ENCODE peak calls at places on chromosomes 13 and 19, in nine cellular contexts. O is PC-9, P is fibroblast of mammary gland, V is lower leg skin, X is upper lobe of right lung, M is astrocyte of the spinal cord, A is dorsolateral prefrontal cortex, F is A549, C is tibial nerve. H is an unnamed sample.

GRCh38 chr13:98475521-98475920 is 101.4 kb downstream of the STK24 start:
- DNase-seq in F (no peak), A (no peak), X (peak), O (no peak), P (no peak), M (no peak), V (peak), C (no peak), H (no peak)

GRCh38 chr19:55472463-55472862 is 4.0 kb upstream of the ZNF628 start:
- DNase-seq in P (peak), M (peak), V (no peak), O (peak), A (no peak), C (no peak), F (peak), X (no peak), H (no peak)

GRCh38 chr19:52527954-52528326 is 472 bp downstream of the ZNF808 start:
- DNase-seq in X (peak), M (peak), O (no peak), V (no peak), F (no peak), C (no peak), P (peak), A (no peak), H (no peak)

GRCh38 chr13:52786747-52787146 is 47.1 kb upstream of the CNMD start:
- DNase-seq in O (no peak), A (peak), V (no peak), M (no peak), P (no peak), C (no peak), X (no peak), F (no peak), H (no peak)

GRCh38 chr19:11194173-11194572 is 3.2 kb downstream of the KANK2 start:
- DNase-seq in O (no peak), F (no peak), C (no peak), A (no peak), P (no peak), M (no peak), V (no peak), X (no peak), H (no peak)

GRCh38 chr13:33146843-33147611 is 130.8 kb downstream of the KL start:
- DNase-seq in O (no peak), P (no peak), F (no peak), A (no peak), M (no peak), C (no peak), X (no peak), V (no peak), H (no peak)

GRCh38 chr13:39530996-39531395 is 72.0 kb downstream of the LHFPL6 start:
- DNase-seq in O (no peak), X (no peak), A (no peak), F (no peak), C (no peak), M (no peak), V (no peak), P (peak), H (no peak)

GRCh38 chr19:11382898-11383705 is 1.0 kb downstream of the EPOR start:
- DNase-seq in O (no peak), P (no peak), C (peak), M (no peak), X (peak), A (no peak), F (peak), V (peak), H (no peak)

GRCh38 chr13:95463516-95463915 is 89.0 kb upstream of the CLDN10 start:
- DNase-seq in C (no peak), P (peak), A (no peak), F (peak), V (no peak), X (no peak), M (no peak), O (no peak), H (no peak)

GRCh38 chr19:37909661-37910199 is 2.7 kb downstream of the SIPA1L3 start:
- DNase-seq in X (no peak), P (no peak), C (no peak), M (no peak), F (no peak), A (no peak), O (no peak), V (no peak), H (no peak)

GRCh38 chr13:51348069-51348967 is 8.8 kb downstream of the SERPINE3 start:
- DNase-seq in C (no peak), X (no peak), A (no peak), P (no peak), V (no peak), O (no peak), F (no peak), M (no peak), H (no peak)

GRCh38 chr19:36837525-36837901 is 674 bp downstream of the ZNF790 start:
- DNase-seq in M (no peak), C (no peak), A (no peak), X (no peak), P (peak), V (no peak), O (no peak), F (no peak), H (no peak)

GRCh38 chr19:11673608-11674041 is 65.1 kb downstream of the ZNF823 start:
- DNase-seq in F (peak), C (peak), X (peak), O (no peak), P (peak), V (peak), A (peak), M (peak), H (peak)

GRCh38 chr13:30037306-30037705 is 186.9 kb upstream of the UBL3 start:
- DNase-seq in O (no peak), V (no peak), M (peak), C (no peak), F (no peak), X (no peak), P (no peak), A (no peak), H (peak)

GRCh38 chr19:14536926-14537692 is 7.7 kb downstream of the TECR start:
- DNase-seq in A (no peak), X (peak), P (peak), M (no peak), O (peak), F (peak), C (no peak), V (peak), H (no peak)

GRCh38 chr13:44307255-44307654 is 66.4 kb upstream of the SERP2 start:
- DNase-seq in A (no peak), F (peak), C (no peak), O (no peak), M (peak), V (no peak), X (no peak), P (no peak), H (no peak)

GRCh38 chr13:95292622-95293021 is 8.6 kb downstream of the ABCC4 start:
- DNase-seq in O (no peak), M (no peak), A (no peak), F (no peak), P (no peak), V (no peak), C (no peak), X (no peak), H (no peak)

GRCh38 chr13:67353891-67354459 is 123.8 kb upstream of the PCDH9 start:
- DNase-seq in P (peak), V (no peak), F (no peak), C (no peak), A (no peak), M (peak), X (no peak), O (no peak), H (no peak)

GRCh38 chr19:30150626-30151025 is 208.6 kb downstream of the URI1 start:
- DNase-seq in P (no peak), O (no peak), M (no peak), X (no peak), F (no peak), C (no peak), A (no peak), V (no peak), H (no peak)

GRCh38 chr19:1471514-1472107 is 7.4 kb downstream of the C19orf25 start:
- DNase-seq in M (no peak), O (no peak), V (no peak), P (no peak), F (no peak), C (no peak), X (no peak), A (no peak), H (no peak)

GRCh38 chr13:32650705-32651311 is 64.6 kb downstream of the PDS5B start:
- DNase-seq in M (peak), C (peak), V (no peak), P (peak), X (no peak), A (no peak), O (peak), F (peak), H (peak)

GRCh38 chr19:43455321-43456113 is 9.9 kb downstream of the LYPD3 start:
- DNase-seq in C (no peak), A (no peak), V (no peak), O (peak), X (no peak), F (no peak), M (no peak), P (no peak), H (no peak)

GRCh38 chr19:34041922-34042521 is 130.3 kb upstream of the LSM14A start:
- DNase-seq in X (peak), F (peak), V (peak), M (peak), C (peak), O (no peak), A (peak), P (peak), H (no peak)

GRCh38 chr13:31767175-31767900 is 28.0 kb downstream of the RXFP2 start:
- DNase-seq in A (no peak), P (peak), O (no peak), F (no peak), C (peak), X (no peak), V (no peak), M (peak), H (peak)

GRCh38 chr19:6521718-6522646 is 8.8 kb upstream of the TNFSF9 start:
- DNase-seq in X (no peak), V (no peak), O (no peak), C (no peak), F (no peak), A (no peak), M (no peak), P (peak), H (no peak)

GRCh38 chr13:57630661-57631606 is 610 bp upstream of the PCDH17 start:
- DNase-seq in P (peak), X (peak), V (no peak), M (peak), C (no peak), A (peak), O (no peak), F (no peak), H (peak)

GRCh38 chr19:4803736-4804695 is 12.5 kb downstream of the FEM1A start:
- DNase-seq in O (no peak), M (peak), C (no peak), V (no peak), X (peak), A (peak), P (peak), F (peak), H (no peak)

GRCh38 chr19:7188682-7189629 is 105.3 kb downstream of the INSR start:
- DNase-seq in V (no peak), M (no peak), A (no peak), F (no peak), O (no peak), X (no peak), C (no peak), P (no peak), H (no peak)

GRCh38 chr13:28037399-28037798 is 48.9 kb upstream of the URAD start:
- DNase-seq in C (no peak), A (no peak), P (peak), F (no peak), V (no peak), M (no peak), O (no peak), X (no peak), H (no peak)

GRCh38 chr19:50835785-50836542 is 2.6 kb upstream of the KLK15 start:
- DNase-seq in A (peak), V (peak), C (peak), M (peak), O (peak), F (peak), X (peak), P (peak), H (no peak)

GRCh38 chr19:9885077-9885552 is 50.0 kb downstream of the PIN1 start:
- DNase-seq in F (no peak), P (peak), M (no peak), V (no peak), X (no peak), A (peak), O (no peak), C (no peak), H (no peak)

GRCh38 chr13:95676100-95676774 is 702 bp upstream of the DNAJC3 start:
- DNase-seq in F (peak), A (no peak), X (peak), V (peak), M (peak), P (peak), C (peak), O (peak), H (no peak)

GRCh38 chr19:33235269-33235995 is 9.8 kb upstream of the SLC7A10 start:
- DNase-seq in M (peak), A (peak), V (peak), P (peak), C (peak), X (peak), O (peak), F (peak), H (peak)

GRCh38 chr19:28463493-28464053 is 749.4 kb downstream of the UQCRFS1 start:
- DNase-seq in P (no peak), O (no peak), M (no peak), V (peak), A (no peak), X (no peak), C (no peak), F (no peak), H (no peak)
- H3K4me3 ChIP-seq in P (no peak), O (no peak), M (no peak), V (no peak), A (no peak), X (no peak), C (no peak), F (no peak), H (no peak)

GRCh38 chr19:44512326-44513298 is 12.3 kb upstream of the ZNF180 start:
- DNase-seq in M (peak), X (no peak), C (no peak), P (peak), A (no peak), F (peak), V (peak), O (peak), H (peak)
- TF ChIP-seq CTCF in M (peak), X (peak), C (no peak), P (peak), A (no peak), F (peak), V (no peak), O (peak), H (peak)

DNA sequence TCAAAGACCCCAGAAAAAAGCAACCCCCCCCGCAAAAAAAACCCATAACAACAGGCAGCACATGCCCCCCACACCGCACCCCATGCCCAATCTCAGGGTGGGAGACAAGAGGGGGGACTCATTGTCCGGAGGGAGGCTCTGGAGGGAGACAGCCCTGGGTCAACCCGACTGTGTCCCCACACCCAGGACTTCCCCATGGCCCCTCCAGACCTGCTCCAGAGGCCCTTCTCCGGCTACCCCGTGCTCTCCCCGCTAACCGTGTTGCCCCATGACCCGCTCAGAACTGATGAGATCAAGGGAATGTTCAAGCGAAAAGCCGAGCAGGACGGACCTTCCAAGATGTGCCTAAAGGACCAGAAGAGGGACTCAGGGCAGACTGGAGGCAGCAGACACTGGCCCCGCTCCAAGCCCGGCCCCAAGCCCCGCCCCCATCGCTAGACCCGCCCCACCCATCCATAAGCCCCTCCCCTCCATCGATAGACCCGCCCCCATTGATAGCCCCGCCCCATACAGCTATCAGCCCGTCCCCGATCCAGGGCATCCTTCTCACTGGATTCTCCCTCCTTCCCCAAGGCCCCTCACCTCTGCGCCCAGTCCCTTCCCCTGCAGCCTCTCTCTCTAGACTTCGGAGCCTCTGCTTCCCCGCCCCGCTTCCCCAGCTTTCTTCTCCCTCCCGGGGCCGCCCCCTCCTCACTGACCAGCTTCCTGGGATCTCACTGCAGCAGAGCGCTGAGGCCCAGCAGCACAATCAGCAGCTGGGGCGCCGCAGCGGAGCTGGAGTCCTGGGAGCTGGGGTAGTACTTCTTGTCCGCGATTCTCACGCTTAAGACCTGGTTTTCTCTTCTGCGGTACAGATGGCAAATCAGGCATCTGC is 2.2 kb downstream of the BST2 start:
- DNase-seq in X (no peak), C (no peak), F (peak), A (no peak), O (no peak), V (no peak), P (no peak), M (no peak), H (no peak)
- H3K4me3 ChIP-seq in X (peak), C (peak), F (no peak), A (peak), O (no peak), V (no peak), P (no peak), M (no peak), H (no peak)

GRCh38 chr13:46962286-46962941 is 65.6 kb upstream of the HTR2A start:
- DNase-seq in M (peak), P (peak), O (no peak), A (no peak), V (no peak), C (no peak), X (no peak), F (no peak), H (no peak)
- TF ChIP-seq CTCF in M (peak), P (peak), O (peak), A (no peak), V (no peak), C (peak), X (peak), F (no peak), H (peak)

DNA sequence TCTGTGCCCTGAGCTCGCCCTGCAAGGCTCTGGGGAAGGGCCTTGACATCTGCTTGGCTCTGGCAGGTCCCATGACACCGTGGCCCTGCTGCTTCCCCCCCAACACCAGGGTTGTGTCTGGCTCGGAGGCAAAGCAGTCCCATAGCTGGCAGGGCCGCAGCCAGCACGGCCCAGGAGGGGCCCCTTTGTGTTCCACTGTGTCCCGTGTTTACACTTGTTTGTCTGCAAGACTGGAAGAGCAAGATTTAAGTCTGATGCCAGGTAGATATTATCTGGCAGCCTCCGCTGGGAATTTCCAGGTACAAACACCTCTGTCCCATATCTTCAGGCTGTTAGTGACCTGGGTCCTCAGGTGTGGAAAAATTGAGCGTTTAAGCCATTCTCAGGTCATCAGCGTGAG is 44.3 kb downstream of the MCF2L start:
- DNase-seq in C (no peak), M (no peak), A (no peak), V (no peak), F (no peak), P (no peak), X (no peak), O (peak), H (no peak)
- H3K4me3 ChIP-seq in C (no peak), M (no peak), A (no peak), V (no peak), F (no peak), P (no peak), X (no peak), O (peak), H (no peak)

DNA sequence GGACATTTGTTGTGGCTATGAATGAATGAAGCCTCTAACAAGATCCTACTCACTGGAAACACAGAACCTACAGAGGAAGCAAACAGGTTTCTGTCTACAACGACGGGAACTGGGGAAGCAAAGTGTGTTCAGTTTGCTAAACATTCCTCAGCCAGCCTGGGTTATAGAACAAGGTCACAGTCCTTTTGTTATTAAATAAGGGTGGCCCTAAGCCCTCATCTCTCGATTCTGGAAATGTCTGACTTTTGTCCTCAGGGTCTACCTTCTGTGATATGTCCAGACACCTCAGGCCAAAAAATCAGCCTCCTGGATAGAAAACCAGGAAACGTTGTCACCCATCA is 64.6 kb upstream of the ARHGEF7 start:
- DNase-seq in F (no peak), C (no peak), A (no peak), M (no peak), P (no peak), O (no peak), X (no peak), V (no peak), H (no peak)
- TF ChIP-seq CTCF in F (no peak), C (peak), A (no peak), M (no peak), P (no peak), O (no peak), X (no peak), V (no peak), H (no peak)

GRCh38 chr19:21466627-21467026 is 38.8 kb upstream of the ZNF429 start:
- DNase-seq in V (peak), M (no peak), A (no peak), X (no peak), O (no peak), C (no peak), P (no peak), F (no peak), H (no peak)
- H3K4me3 ChIP-seq in V (no peak), M (no peak), A (no peak), X (no peak), O (no peak), C (no peak), P (no peak), F (no peak), H (no peak)

GRCh38 chr13:110869805-110870706 is 44.8 kb downstream of the ANKRD10 start:
- DNase-seq in V (peak), P (peak), A (peak), C (peak), F (peak), O (peak), M (peak), X (peak), H (peak)
- TF ChIP-seq CTCF in V (no peak), P (no peak), A (no peak), C (no peak), F (no peak), O (no peak), M (no peak), X (no peak), H (no peak)

GRCh38 chr13:26743971-26744370 is 16.6 kb downstream of the GPR12 start:
- DNase-seq in X (no peak), O (no peak), P (no peak), V (no peak), F (no peak), C (no peak), A (no peak), M (no peak), H (no peak)

DNA sequence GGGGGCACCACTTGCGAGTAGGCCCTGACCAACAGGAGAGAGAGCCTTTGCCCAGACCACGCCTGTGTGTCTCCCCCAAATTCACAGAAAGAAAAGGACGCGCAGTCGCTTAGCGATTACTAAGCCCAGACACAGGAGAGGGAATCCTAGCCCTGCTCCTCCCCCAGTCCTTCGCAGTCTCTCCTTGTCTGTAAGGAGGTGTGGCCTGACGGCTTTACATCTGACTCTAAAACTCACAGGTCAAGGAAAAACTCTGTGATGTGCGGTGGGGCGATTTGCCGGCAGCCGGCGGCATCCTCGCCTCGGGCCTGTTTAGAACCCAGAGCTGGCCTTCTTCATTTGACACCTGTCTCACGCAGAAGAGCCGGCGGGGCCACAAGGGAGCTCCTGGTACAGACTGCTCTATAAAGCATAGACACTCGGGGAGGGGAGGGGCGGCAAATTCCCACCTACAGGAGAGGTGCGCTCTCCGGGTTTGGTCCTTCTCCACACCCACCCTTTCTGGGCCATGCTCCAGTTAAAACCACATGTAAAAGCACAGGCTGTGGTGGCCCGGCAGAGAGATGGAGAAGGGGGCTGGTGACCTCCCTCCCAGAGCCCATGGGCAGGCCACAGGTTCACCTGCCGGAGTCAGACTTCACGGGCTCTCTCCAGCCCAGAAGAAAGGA is 17.8 kb downstream of the GPR12 start:
- DNase-seq in M (no peak), X (no peak), A (no peak), C (no peak), V (no peak), P (no peak), O (no peak), F (no peak), H (no peak)
- H3K4me3 ChIP-seq in M (no peak), X (no peak), A (no peak), C (no peak), V (no peak), P (no peak), O (no peak), F (no peak), H (no peak)